ENCODE peak calls at places on chromosome 11, in eight cellular contexts. E is activated T-cell treated with anti-CD3 and anti-CD28 coated beads, Interleukin-2, amount 50 U/mL, for 4 hours; Z is cardiac muscle cell; G is H54; U is caudate nucleus; Y is activated CD4-positive, alpha-beta T cell treated with anti-CD3 and anti-CD28 coated beads, Interleukin-2, amount 10 ng/mL, durations not matched to agents 7 days and 5 days; J is effector CD4-positive, alpha-beta T cell; A is NCI-H1105 treated with DMSO at 0.1 percent for 48 hours. M is an unnamed sample.

GRCh38 chr11:47656284-47656915 is 14.0 kb upstream of the MTCH2 start:
- DNase-seq in E (no peak), Y (no peak), G (no peak), A (no peak), Z (no peak), U (no peak), J (no peak), M (no peak)

GRCh38 chr11:44309483-44310197 is at the start of gene ALX4:
- DNase-seq in Z (peak), G (no peak), A (no peak), U (no peak), J (no peak), E (no peak), Y (no peak), M (no peak)

GRCh38 chr11:27315816-27316215 is 47.2 kb downstream of the CCDC34 start:
- DNase-seq in Y (no peak), E (no peak), U (no peak), J (no peak), G (no peak), A (no peak), Z (no peak), M (no peak)

GRCh38 chr11:66861051-66861773 is 4.3 kb downstream of the LRFN4 start:
- DNase-seq in A (no peak), Y (no peak), E (no peak), G (no peak), Z (no peak), U (no peak), J (no peak), M (no peak)

GRCh38 chr11:75867778-75868374 is 52.9 kb downstream of the UVRAG start:
- DNase-seq in Y (peak), A (peak), J (peak), U (peak), G (no peak), E (peak), Z (peak), M (no peak)

GRCh38 chr11:14179126-14179820 is 179.7 kb downstream of the RRAS2 start:
- DNase-seq in U (no peak), Z (no peak), A (no peak), G (no peak), Y (no peak), E (no peak), J (no peak), M (no peak)

GRCh38 chr11:60360621-60361020 is 17.7 kb upstream of the MS4A7 start:
- DNase-seq in G (no peak), J (no peak), A (no peak), U (no peak), E (no peak), Z (no peak), Y (no peak), M (no peak)

GRCh38 chr11:123301696-123302400 is 106.8 kb upstream of the CLMP start:
- DNase-seq in E (peak), J (peak), A (no peak), G (peak), Y (peak), U (peak), Z (peak), M (no peak)

GRCh38 chr11:43222215-43222614 is 89.6 kb upstream of the API5 start:
- DNase-seq in Y (no peak), J (no peak), A (no peak), G (peak), Z (no peak), U (no peak), E (no peak), M (no peak)

GRCh38 chr11:76107946-76108345 is 98.4 kb downstream of the WNT11 start:
- DNase-seq in Y (no peak), Z (no peak), G (no peak), A (no peak), E (no peak), U (no peak), J (no peak), M (no peak)

GRCh38 chr11:68012843-68013610 is 2.9 kb downstream of the ALDH3B1 start:
- DNase-seq in A (no peak), Y (no peak), G (peak), Z (no peak), U (peak), E (no peak), J (no peak), M (peak)

M was measured in hippocampal formation.